ENCODE peak calls at places on chromosomes 7 and 10, in ten cellular contexts. One of them, this sample, is unnamed.

GRCh38 chr7:23539494-23539907 is 7.7 kb upstream of the TRA2A start:
- DNase-seq in sigmoid colon: no peak
- DNase-seq in tibial nerve: no peak
- DNase-seq in suprapubic skin: no peak
- DNase-seq in HepG2: no peak
- DNase-seq in A549: no peak
- DNase-seq in H1: no peak
- DNase-seq in GM12878: peak; percentile 62
- DNase-seq in transverse colon: no peak
- DNase-seq in ovary: no peak
- DNase-seq in this sample: no peak

GRCh38 chr7:41878331-41879112 is 175.6 kb upstream of the INHBA start:
- DNase-seq in ovary: no peak
- DNase-seq in tibial nerve: no peak
- DNase-seq in sigmoid colon: no peak
- DNase-seq in A549: no peak
- DNase-seq in GM12878: no peak
- DNase-seq in suprapubic skin: no peak
- DNase-seq in HepG2: no peak
- DNase-seq in H1: no peak
- DNase-seq in transverse colon: no peak
- DNase-seq in this sample: no peak

GRCh38 chr10:117543245-117543998 is 876 bp downstream of the EMX2 start:
- DNase-seq in transverse colon: no peak
- DNase-seq in ovary: peak; percentile 57
- DNase-seq in HepG2: no peak
- DNase-seq in suprapubic skin: peak; percentile 81
- DNase-seq in A549: no peak
- DNase-seq in tibial nerve: no peak
- DNase-seq in sigmoid colon: no peak
- DNase-seq in H1: no peak
- DNase-seq in GM12878: no peak
- DNase-seq in this sample: peak; percentile 88

GRCh38 chr10:114045071-114045737 is 1.5 kb downstream of the ADRB1 start:
- DNase-seq in transverse colon: peak; percentile 23
- DNase-seq in H1: no peak
- DNase-seq in A549: no peak
- DNase-seq in ovary: no peak
- DNase-seq in sigmoid colon: peak; percentile 75
- DNase-seq in suprapubic skin: no peak
- DNase-seq in GM12878: no peak
- DNase-seq in HepG2: no peak
- DNase-seq in tibial nerve: no peak
- DNase-seq in this sample: peak; percentile 91

GRCh38 chr10:84302223-84302622 is 26.2 kb upstream of the CCSER2 start:
- DNase-seq in sigmoid colon: no peak
- DNase-seq in GM12878: no peak
- DNase-seq in suprapubic skin: no peak
- DNase-seq in A549: no peak
- DNase-seq in tibial nerve: no peak
- DNase-seq in H1: no peak
- DNase-seq in HepG2: no peak
- DNase-seq in ovary: no peak
- DNase-seq in transverse colon: no peak
- DNase-seq in this sample: no peak

GRCh38 chr7:29140873-29141468 is 5.4 kb downstream of the CPVL start:
- DNase-seq in suprapubic skin: no peak
- DNase-seq in HepG2: peak; percentile 90
- DNase-seq in H1: no peak
- DNase-seq in tibial nerve: peak; percentile 40
- DNase-seq in GM12878: no peak
- DNase-seq in ovary: no peak
- DNase-seq in A549: no peak
- DNase-seq in transverse colon: peak; percentile 33
- DNase-seq in sigmoid colon: no peak
- DNase-seq in this sample: peak; percentile 51

GRCh38 chr7:130891254-130892094 is 157.5 kb upstream of the KLF14 start:
- DNase-seq in GM12878: no peak
- DNase-seq in suprapubic skin: no peak
- DNase-seq in tibial nerve: peak; percentile 78
- DNase-seq in sigmoid colon: peak; percentile 83
- DNase-seq in ovary: peak; percentile 67
- DNase-seq in HepG2: no peak
- DNase-seq in transverse colon: no peak
- DNase-seq in H1: no peak
- DNase-seq in A549: peak; percentile 83
- DNase-seq in this sample: peak; percentile 78

GRCh38 chr10:81541517-81541916 is 333.5 kb upstream of the NRG3 start:
- DNase-seq in H1: no peak
- DNase-seq in HepG2: no peak
- DNase-seq in GM12878: no peak
- DNase-seq in A549: no peak
- DNase-seq in sigmoid colon: no peak
- DNase-seq in suprapubic skin: no peak
- DNase-seq in tibial nerve: no peak
- DNase-seq in ovary: no peak
- DNase-seq in transverse colon: no peak
- DNase-seq in this sample: no peak

GRCh38 chr7:33024189-33024757 is 38.3 kb downstream of the NT5C3A start:
- DNase-seq in tibial nerve: no peak
- DNase-seq in GM12878: no peak
- DNase-seq in A549: peak; percentile 11
- DNase-seq in ovary: no peak
- DNase-seq in H1: no peak
- DNase-seq in HepG2: no peak
- DNase-seq in sigmoid colon: no peak
- DNase-seq in suprapubic skin: no peak
- DNase-seq in transverse colon: no peak
- DNase-seq in this sample: no peak
- TF ChIP-seq EP300 in tibial nerve: no peak
- TF ChIP-seq EP300 in GM12878: no peak
- TF ChIP-seq EP300 in A549: no peak
- TF ChIP-seq EP300 in ovary: no peak
- TF ChIP-seq EP300 in H1: no peak
- TF ChIP-seq EP300 in HepG2: no peak
- TF ChIP-seq EP300 in sigmoid colon: no peak
- TF ChIP-seq EP300 in suprapubic skin: no peak
- TF ChIP-seq EP300 in transverse colon: no peak
- TF ChIP-seq EP300 in this sample: no peak

GRCh38 chr7:15780271-15780670 is 93.8 kb upstream of the MEOX2 start:
- DNase-seq in H1: no peak
- DNase-seq in sigmoid colon: no peak
- DNase-seq in A549: no peak
- DNase-seq in GM12878: no peak
- DNase-seq in suprapubic skin: no peak
- DNase-seq in ovary: no peak
- DNase-seq in transverse colon: no peak
- DNase-seq in HepG2: no peak
- DNase-seq in tibial nerve: no peak
- DNase-seq in this sample: no peak

GRCh38 chr7:15778191-15778590 is 91.7 kb upstream of the MEOX2 start:
- DNase-seq in GM12878: no peak
- DNase-seq in A549: no peak
- DNase-seq in tibial nerve: no peak
- DNase-seq in ovary: no peak
- DNase-seq in sigmoid colon: no peak
- DNase-seq in transverse colon: no peak
- DNase-seq in suprapubic skin: no peak
- DNase-seq in H1: no peak
- DNase-seq in HepG2: no peak
- DNase-seq in this sample: no peak

GRCh38 chr7:15781944-15782343 is 95.5 kb upstream of the MEOX2 start:
- DNase-seq in suprapubic skin: no peak
- DNase-seq in transverse colon: no peak
- DNase-seq in tibial nerve: no peak
- DNase-seq in GM12878: no peak
- DNase-seq in H1: no peak
- DNase-seq in HepG2: no peak
- DNase-seq in A549: no peak
- DNase-seq in sigmoid colon: no peak
- DNase-seq in ovary: no peak
- DNase-seq in this sample: no peak

GRCh38 chr7:15784694-15785030 is 98.2 kb upstream of the MEOX2 start:
- DNase-seq in HepG2: no peak
- DNase-seq in ovary: no peak
- DNase-seq in A549: no peak
- DNase-seq in sigmoid colon: no peak
- DNase-seq in transverse colon: no peak
- DNase-seq in H1: no peak
- DNase-seq in tibial nerve: no peak
- DNase-seq in GM12878: no peak
- DNase-seq in suprapubic skin: no peak
- DNase-seq in this sample: no peak

DNA sequence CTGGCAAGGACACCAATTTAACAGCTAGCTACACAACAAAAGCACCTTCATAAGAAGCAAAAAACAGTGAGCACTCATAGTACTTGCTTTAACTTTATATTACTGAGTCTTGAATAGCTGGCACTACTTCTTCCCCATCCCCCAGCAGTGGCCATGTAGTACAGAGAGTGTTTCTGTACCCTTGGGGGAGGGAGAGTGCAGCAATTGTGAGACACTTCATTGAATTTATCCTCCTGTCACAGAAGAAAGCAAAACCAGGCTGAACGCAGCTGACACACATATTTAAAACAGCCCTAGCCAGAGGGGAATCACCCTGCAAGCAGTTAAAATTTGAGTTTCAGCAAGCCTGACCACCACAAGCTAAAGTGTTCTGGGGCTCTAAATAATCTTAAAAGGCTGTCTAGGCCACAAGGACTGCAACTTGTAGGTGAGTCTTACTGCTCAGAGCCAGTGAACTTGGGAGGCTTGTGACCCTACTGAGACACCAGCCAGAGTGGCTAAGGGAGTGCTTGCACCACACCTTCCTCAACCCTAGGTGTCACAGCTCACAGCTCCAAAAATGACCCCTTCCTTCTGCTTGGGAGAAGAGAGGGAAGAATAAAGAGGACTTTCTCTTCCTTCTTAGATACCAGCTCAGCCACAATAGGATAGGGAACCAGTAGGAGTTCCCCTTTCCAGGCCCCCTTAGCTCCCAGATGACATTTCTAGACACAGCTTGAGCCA is 97.6 kb upstream of the MEOX2 start:
- DNase-seq in A549: no peak
- DNase-seq in transverse colon: no peak
- DNase-seq in GM12878: no peak
- DNase-seq in tibial nerve: no peak
- DNase-seq in suprapubic skin: no peak
- DNase-seq in H1: no peak
- DNase-seq in ovary: no peak
- DNase-seq in sigmoid colon: no peak
- DNase-seq in HepG2: no peak
- DNase-seq in this sample: no peak
- TF ChIP-seq EP300 in A549: no peak
- TF ChIP-seq EP300 in transverse colon: no peak
- TF ChIP-seq EP300 in GM12878: no peak
- TF ChIP-seq EP300 in tibial nerve: no peak
- TF ChIP-seq EP300 in suprapubic skin: no peak
- TF ChIP-seq EP300 in H1: no peak
- TF ChIP-seq EP300 in ovary: no peak
- TF ChIP-seq EP300 in sigmoid colon: no peak
- TF ChIP-seq EP300 in HepG2: no peak
- TF ChIP-seq EP300 in this sample: no peak

GRCh38 chr7:148014473-148014872 is 576.1 kb upstream of the C7orf33 start:
- DNase-seq in ovary: no peak
- DNase-seq in GM12878: no peak
- DNase-seq in transverse colon: no peak
- DNase-seq in sigmoid colon: no peak
- DNase-seq in suprapubic skin: no peak
- DNase-seq in A549: no peak
- DNase-seq in H1: no peak
- DNase-seq in HepG2: no peak
- DNase-seq in tibial nerve: no peak
- DNase-seq in this sample: no peak

DNA sequence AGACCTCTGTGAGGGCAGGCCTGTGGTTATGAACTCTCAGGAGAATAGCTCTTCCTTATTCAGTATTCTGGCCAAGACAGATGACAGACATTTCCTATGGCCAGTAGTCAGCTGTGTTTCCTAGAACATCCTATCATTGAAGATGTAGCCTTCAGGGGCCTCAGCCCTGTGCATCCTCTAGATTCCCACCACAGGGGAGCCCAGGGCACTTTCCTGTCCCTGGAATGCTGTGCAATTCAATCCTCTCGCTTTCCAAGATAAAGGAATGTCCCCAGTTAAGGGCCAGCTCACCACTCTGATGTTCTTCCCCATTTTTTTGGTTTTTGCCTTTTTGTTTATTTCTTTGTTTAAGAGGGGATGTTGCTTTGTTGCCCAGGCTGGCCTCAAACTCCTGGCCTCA is 578.8 kb upstream of the C7orf33 start:
- DNase-seq in transverse colon: no peak
- DNase-seq in suprapubic skin: no peak
- DNase-seq in tibial nerve: no peak
- DNase-seq in sigmoid colon: no peak
- DNase-seq in HepG2: no peak
- DNase-seq in H1: no peak
- DNase-seq in ovary: no peak
- DNase-seq in A549: no peak
- DNase-seq in GM12878: no peak
- DNase-seq in this sample: no peak
- TF ChIP-seq EP300 in transverse colon: no peak
- TF ChIP-seq EP300 in suprapubic skin: no peak
- TF ChIP-seq EP300 in tibial nerve: no peak
- TF ChIP-seq EP300 in sigmoid colon: no peak
- TF ChIP-seq EP300 in HepG2: no peak
- TF ChIP-seq EP300 in H1: no peak
- TF ChIP-seq EP300 in ovary: no peak
- TF ChIP-seq EP300 in A549: no peak
- TF ChIP-seq EP300 in GM12878: no peak
- TF ChIP-seq EP300 in this sample: no peak

DNA sequence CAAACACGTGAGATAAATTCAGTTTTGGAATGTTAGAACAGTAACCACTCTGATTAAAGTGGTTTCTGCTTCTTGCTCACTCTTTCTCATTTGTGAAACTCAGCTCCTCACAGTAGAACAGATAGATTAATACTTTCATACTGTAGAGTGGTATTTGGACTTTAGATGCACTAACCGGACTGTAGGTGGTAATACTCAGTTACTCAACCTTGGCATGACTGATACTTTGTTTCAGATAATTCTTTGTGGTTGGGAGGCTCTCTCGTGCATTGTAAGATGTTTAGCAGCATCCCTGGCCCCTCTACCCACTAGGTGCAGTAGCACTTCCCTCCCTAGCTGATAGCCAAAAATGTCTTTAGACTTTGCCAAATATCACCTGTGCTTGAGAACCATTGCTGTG is 37.6 kb downstream of the MCU start:
- DNase-seq in GM12878: peak; percentile 51
- DNase-seq in suprapubic skin: no peak
- DNase-seq in HepG2: peak; percentile 23
- DNase-seq in H1: no peak
- DNase-seq in transverse colon: no peak
- DNase-seq in tibial nerve: no peak
- DNase-seq in sigmoid colon: no peak
- DNase-seq in ovary: no peak
- DNase-seq in A549: no peak
- DNase-seq in this sample: no peak
- TF ChIP-seq EP300 in GM12878: no peak
- TF ChIP-seq EP300 in suprapubic skin: no peak
- TF ChIP-seq EP300 in HepG2: no peak
- TF ChIP-seq EP300 in H1: no peak
- TF ChIP-seq EP300 in transverse colon: no peak
- TF ChIP-seq EP300 in tibial nerve: no peak
- TF ChIP-seq EP300 in sigmoid colon: no peak
- TF ChIP-seq EP300 in ovary: no peak
- TF ChIP-seq EP300 in A549: no peak
- TF ChIP-seq EP300 in this sample: no peak

This sample was measured in upper lobe of left lung.